ENCODE peak calls at places on chromosomes 7 and 10, in five cellular contexts. One of them, this sample, is unnamed.

GRCh38 chr7:40694041-40694809 is 559.4 kb downstream of the SUGCT start:
- DNase-seq in IMR-90: no peak
- DNase-seq in mesenchymal stem cell: no peak
- DNase-seq in H9: no peak
- DNase-seq in trophoblast cell: no peak
- DNase-seq in this sample: no peak

GRCh38 chr10:114938818-114939193 is 811 bp downstream of the TRUB1 start:
- DNase-seq in IMR-90: no peak
- DNase-seq in trophoblast cell: no peak
- DNase-seq in H9: no peak
- DNase-seq in mesenchymal stem cell: no peak
- DNase-seq in this sample: no peak

GRCh38 chr10:127161482-127161881 is 34.9 kb downstream of the INSYN2A start:
- DNase-seq in H9: no peak
- DNase-seq in IMR-90: no peak
- DNase-seq in mesenchymal stem cell: no peak
- DNase-seq in trophoblast cell: no peak
- DNase-seq in this sample: no peak

GRCh38 chr7:69776611-69777010 is 178.3 kb downstream of the AUTS2 start:
- DNase-seq in mesenchymal stem cell: no peak
- DNase-seq in H9: no peak
- DNase-seq in IMR-90: no peak
- DNase-seq in trophoblast cell: no peak
- DNase-seq in this sample: no peak

GRCh38 chr7:93117852-93118530 is at the start of gene SAMD9:
- DNase-seq in trophoblast cell: peak; percentile 29
- DNase-seq in IMR-90: peak; percentile 77
- DNase-seq in mesenchymal stem cell: peak; percentile 86
- DNase-seq in H9: no peak
- DNase-seq in this sample: no peak

GRCh38 chr10:73209705-73210104 is 37.4 kb downstream of the DNAJC9 start:
- DNase-seq in H9: no peak
- DNase-seq in mesenchymal stem cell: peak; percentile 38
- DNase-seq in trophoblast cell: no peak
- DNase-seq in IMR-90: peak; percentile 70
- DNase-seq in this sample: no peak

GRCh38 chr7:152523916-152524315 is 88.1 kb upstream of the KMT2C start:
- DNase-seq in IMR-90: no peak
- DNase-seq in H9: no peak
- DNase-seq in trophoblast cell: no peak
- DNase-seq in mesenchymal stem cell: no peak
- DNase-seq in this sample: no peak

GRCh38 chr10:110508806-110509544 is 11.3 kb downstream of the DUSP5 start:
- DNase-seq in trophoblast cell: no peak
- DNase-seq in H9: no peak
- DNase-seq in IMR-90: no peak
- DNase-seq in mesenchymal stem cell: no peak
- DNase-seq in this sample: no peak

GRCh38 chr10:90398551-90398950 is 459.3 kb downstream of the HTR7 start:
- DNase-seq in mesenchymal stem cell: peak; percentile 67
- DNase-seq in trophoblast cell: no peak
- DNase-seq in H9: no peak
- DNase-seq in IMR-90: peak; percentile 25
- DNase-seq in this sample: no peak

GRCh38 chr7:66296555-66296954 is 91.4 kb downstream of the TPST1 start:
- DNase-seq in trophoblast cell: no peak
- DNase-seq in H9: no peak
- DNase-seq in IMR-90: peak; percentile 38
- DNase-seq in mesenchymal stem cell: no peak
- DNase-seq in this sample: no peak

GRCh38 chr7:137606061-137606674 is 240.6 kb downstream of the DGKI start:
- DNase-seq in H9: no peak
- DNase-seq in trophoblast cell: peak; percentile 26
- DNase-seq in IMR-90: peak; percentile 71
- DNase-seq in mesenchymal stem cell: peak; percentile 65
- DNase-seq in this sample: no peak

GRCh38 chr7:95687759-95688343 is 84.5 kb upstream of the DYNC1I1 start:
- DNase-seq in IMR-90: peak; percentile 26
- DNase-seq in mesenchymal stem cell: peak; percentile 59
- DNase-seq in H9: no peak
- DNase-seq in trophoblast cell: peak; percentile 10
- DNase-seq in this sample: peak; percentile 14

GRCh38 chr7:84218681-84219080 is 24.1 kb upstream of the SEMA3A start:
- DNase-seq in H9: no peak
- DNase-seq in IMR-90: peak; percentile 84
- DNase-seq in trophoblast cell: no peak
- DNase-seq in mesenchymal stem cell: peak; percentile 73
- DNase-seq in this sample: no peak

GRCh38 chr10:43843331-43844101 is 194.8 kb upstream of the ZNF32 start:
- DNase-seq in H9: no peak
- DNase-seq in IMR-90: peak; percentile 86
- DNase-seq in mesenchymal stem cell: peak; percentile 89
- DNase-seq in trophoblast cell: no peak
- DNase-seq in this sample: no peak

GRCh38 chr7:108004220-108005142 is 1.5 kb upstream of the LAMB1 start:
- DNase-seq in IMR-90: peak; percentile 70
- DNase-seq in trophoblast cell: peak; percentile 33
- DNase-seq in H9: peak; percentile 45
- DNase-seq in mesenchymal stem cell: peak; percentile 65
- DNase-seq in this sample: no peak

GRCh38 chr10:3766046-3766761 is 18.8 kb downstream of the KLF6 start:
- DNase-seq in IMR-90: peak; percentile 70
- DNase-seq in trophoblast cell: no peak
- DNase-seq in H9: no peak
- DNase-seq in mesenchymal stem cell: peak; percentile 74
- DNase-seq in this sample: no peak

GRCh38 chr7:145106001-145106400 is 270.1 kb upstream of the TPK1 start:
- DNase-seq in trophoblast cell: no peak
- DNase-seq in IMR-90: no peak
- DNase-seq in mesenchymal stem cell: no peak
- DNase-seq in H9: no peak
- DNase-seq in this sample: no peak

GRCh38 chr10:11261687-11262086 is 244.0 kb downstream of the CELF2 start:
- DNase-seq in H9: no peak
- DNase-seq in mesenchymal stem cell: no peak
- DNase-seq in IMR-90: no peak
- DNase-seq in trophoblast cell: no peak
- DNase-seq in this sample: no peak
- H3K27ac ChIP-seq in H9: no peak overlapping the region
- H3K27ac ChIP-seq in mesenchymal stem cell: no peak overlapping the region
- H3K27ac ChIP-seq in IMR-90: peak overlapping the region; percentile 4
- H3K27ac ChIP-seq in trophoblast cell: no peak overlapping the region
- H3K27ac ChIP-seq in this sample: no peak overlapping the region

DNA sequence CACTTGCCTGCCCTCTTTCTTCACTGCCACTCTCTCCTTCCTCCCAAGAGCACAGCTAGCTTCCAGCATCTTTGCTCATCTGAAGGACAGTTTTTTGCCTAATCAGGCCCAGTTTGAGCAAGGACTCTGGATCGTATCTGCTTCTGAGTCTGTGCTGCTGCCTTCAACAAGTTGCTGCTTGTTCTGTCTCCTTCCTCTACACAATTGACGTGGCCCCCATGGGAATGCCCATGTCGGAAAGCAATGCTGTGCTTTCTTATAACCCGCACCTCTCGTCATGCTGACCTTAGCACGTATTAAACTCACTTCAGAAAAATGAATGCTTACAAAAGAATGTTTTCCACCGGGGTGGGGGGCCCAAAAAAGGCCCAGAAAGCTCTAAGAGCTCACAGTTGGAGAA is 324.7 kb upstream of the C7orf33 start:
- DNase-seq in mesenchymal stem cell: no peak
- DNase-seq in trophoblast cell: no peak
- DNase-seq in IMR-90: no peak
- DNase-seq in H9: no peak
- DNase-seq in this sample: no peak
- H2AK5ac ChIP-seq in mesenchymal stem cell: no peak overlapping the region
- H2AK5ac ChIP-seq in trophoblast cell: peak overlapping the region; percentile 84
- H2AK5ac ChIP-seq in IMR-90: no peak overlapping the region
- H2AK5ac ChIP-seq in H9: no peak overlapping the region
- H2AK5ac ChIP-seq in this sample: no peak overlapping the region

GRCh38 chr10:22649977-22650376 is 64.4 kb downstream of the PIP4K2A start:
- DNase-seq in mesenchymal stem cell: no peak
- DNase-seq in H9: no peak
- DNase-seq in IMR-90: no peak
- DNase-seq in trophoblast cell: no peak
- DNase-seq in this sample: no peak
- H3K4me2 ChIP-seq in mesenchymal stem cell: no peak overlapping the region
- H3K4me2 ChIP-seq in H9: no peak overlapping the region
- H3K4me2 ChIP-seq in IMR-90: no peak overlapping the region
- H3K4me2 ChIP-seq in trophoblast cell: no peak overlapping the region
- H3K4me2 ChIP-seq in this sample: no peak overlapping the region

DNA sequence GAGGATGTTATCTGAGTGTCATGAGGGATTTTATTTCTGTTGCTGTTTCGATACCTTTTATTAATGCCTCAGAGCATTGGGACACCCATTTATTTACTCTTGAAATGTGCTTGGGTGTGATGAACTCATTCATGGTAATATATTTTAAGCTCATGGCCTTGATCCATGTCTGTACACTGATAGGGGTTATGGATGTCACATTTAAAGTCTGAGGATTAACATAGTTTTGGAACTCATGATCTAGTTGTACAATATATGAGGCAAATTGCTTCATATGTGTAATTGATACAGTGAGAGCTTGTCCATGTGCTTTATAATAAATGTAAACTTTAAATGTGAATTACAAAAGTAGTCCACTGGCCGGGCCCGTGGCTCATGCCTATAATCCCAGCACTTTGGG is 23.0 kb upstream of the ZRANB1 start:
- DNase-seq in IMR-90: peak; percentile 25
- DNase-seq in H9: no peak
- DNase-seq in trophoblast cell: no peak
- DNase-seq in mesenchymal stem cell: no peak
- DNase-seq in this sample: no peak
- H3K27ac ChIP-seq in IMR-90: peak overlapping the region; percentile 62
- H3K27ac ChIP-seq in H9: no peak overlapping the region
- H3K27ac ChIP-seq in trophoblast cell: no peak overlapping the region
- H3K27ac ChIP-seq in mesenchymal stem cell: no peak overlapping the region
- H3K27ac ChIP-seq in this sample: no peak overlapping the region

DNA sequence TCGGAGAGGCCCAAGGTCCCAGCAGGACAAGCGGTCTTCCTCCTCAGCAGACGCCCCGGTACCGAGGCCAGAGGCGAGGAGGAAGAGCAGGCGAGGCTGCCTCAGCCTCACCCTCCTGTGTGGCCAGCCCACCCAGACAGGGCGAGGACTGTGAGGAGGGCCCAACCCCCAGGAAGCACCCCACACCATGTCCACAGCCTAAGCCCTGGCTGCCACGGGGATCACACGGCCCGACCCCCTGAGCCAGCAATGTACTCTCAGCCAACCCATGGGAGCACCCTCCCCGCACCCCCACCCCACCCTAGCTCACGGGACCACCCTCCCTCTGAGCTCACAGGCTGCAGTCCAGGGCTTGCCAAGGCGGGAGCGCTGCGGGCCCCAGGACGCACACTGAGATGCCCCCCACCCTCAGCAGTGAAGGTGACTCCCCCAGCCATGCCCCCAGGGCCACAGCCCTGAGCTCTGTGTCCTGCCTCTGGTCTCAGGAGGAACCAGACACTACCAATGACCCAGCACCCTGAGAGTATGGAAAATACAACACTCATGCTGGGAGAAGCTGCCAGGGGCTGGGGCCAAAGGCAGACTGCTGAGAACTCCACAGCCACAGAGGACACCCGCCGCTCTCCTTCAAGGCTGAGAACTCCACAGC is 93.6 kb downstream of the MAD1L1 start:
- DNase-seq in IMR-90: no peak
- DNase-seq in trophoblast cell: no peak
- DNase-seq in H9: no peak
- DNase-seq in mesenchymal stem cell: no peak
- DNase-seq in this sample: no peak
- H2AK5ac ChIP-seq in IMR-90: no peak overlapping the region
- H2AK5ac ChIP-seq in trophoblast cell: no peak overlapping the region
- H2AK5ac ChIP-seq in H9: no peak overlapping the region
- H2AK5ac ChIP-seq in mesenchymal stem cell: no peak overlapping the region
- H2AK5ac ChIP-seq in this sample: no peak overlapping the region